ENCODE peak calls at places on chromosomes 13 and 19, in four cellular contexts. One of them, this sample, is unnamed.

GRCh38 chr13:39527961-39528720 is 74.9 kb downstream of the LHFPL6 start:
- DNase-seq in K562: no peak
- DNase-seq in GM12878: no peak
- DNase-seq in H1: no peak
- DNase-seq in this sample: peak; percentile 65

GRCh38 chr19:7373862-7374261 is 25.1 kb downstream of the ARHGEF18 start:
- DNase-seq in K562: no peak
- DNase-seq in GM12878: no peak
- DNase-seq in H1: no peak
- DNase-seq in this sample: no peak

GRCh38 chr19:32195706-32196610 is 149.5 kb upstream of the ZNF507 start:
- DNase-seq in K562: no peak
- DNase-seq in GM12878: no peak
- DNase-seq in H1: peak; percentile 17
- DNase-seq in this sample: no peak

GRCh38 chr19:55857149-55857548 is 20.8 kb downstream of the NLRP4 start:
- DNase-seq in K562: no peak
- DNase-seq in GM12878: peak; percentile 70
- DNase-seq in H1: no peak
- DNase-seq in this sample: no peak

GRCh38 chr19:3471954-3472655 is 8.2 kb downstream of the SMIM24 start:
- DNase-seq in K562: peak; percentile 81
- DNase-seq in GM12878: no peak
- DNase-seq in H1: peak; percentile 86
- DNase-seq in this sample: no peak

GRCh38 chr13:47215741-47216140 is 318.9 kb upstream of the HTR2A start:
- DNase-seq in K562: no peak
- DNase-seq in GM12878: no peak
- DNase-seq in H1: no peak
- DNase-seq in this sample: peak; percentile 1

GRCh38 chr19:15623711-15624318 is 8.8 kb downstream of the CYP4F8 start:
- DNase-seq in K562: peak; percentile 59
- DNase-seq in GM12878: no peak
- DNase-seq in H1: no peak
- DNase-seq in this sample: no peak

GRCh38 chr13:44141213-44141724 is 232.4 kb upstream of the SERP2 start:
- DNase-seq in K562: no peak
- DNase-seq in GM12878: no peak
- DNase-seq in H1: no peak
- DNase-seq in this sample: no peak

GRCh38 chr13:63427170-63427569 is 2011.5 kb upstream of the PCDH20 start:
- DNase-seq in K562: no peak
- DNase-seq in GM12878: no peak
- DNase-seq in H1: no peak
- DNase-seq in this sample: no peak

GRCh38 chr19:35257113-35257461 is 8.3 kb downstream of the LSR start:
- DNase-seq in K562: peak; percentile 5
- DNase-seq in GM12878: no peak
- DNase-seq in H1: no peak
- DNase-seq in this sample: no peak

GRCh38 chr13:21898461-21898860 is 227.6 kb downstream of the FGF9 start:
- DNase-seq in K562: no peak
- DNase-seq in GM12878: no peak
- DNase-seq in H1: no peak
- DNase-seq in this sample: no peak

GRCh38 chr19:47152205-47152604 is 21.6 kb downstream of the SAE1 start:
- DNase-seq in K562: no peak
- DNase-seq in GM12878: no peak
- DNase-seq in H1: no peak
- DNase-seq in this sample: no peak

GRCh38 chr19:42134671-42135070 is 2.4 kb upstream of the POU2F2 start:
- DNase-seq in K562: no peak
- DNase-seq in GM12878: no peak
- DNase-seq in H1: no peak
- DNase-seq in this sample: no peak

GRCh38 chr19:8034178-8034525 is 18.4 kb upstream of the CCL25 start:
- DNase-seq in K562: no peak
- DNase-seq in GM12878: no peak
- DNase-seq in H1: no peak
- DNase-seq in this sample: no peak

GRCh38 chr19:42273407-42274064 is 4.5 kb downstream of the CIC start:
- DNase-seq in K562: no peak
- DNase-seq in GM12878: no peak
- DNase-seq in H1: no peak
- DNase-seq in this sample: no peak

GRCh38 chr19:14768001-14768400 is 10.4 kb downstream of the ADGRE2 start:
- DNase-seq in K562: no peak
- DNase-seq in GM12878: no peak
- DNase-seq in H1: no peak
- DNase-seq in this sample: no peak

GRCh38 chr13:29494520-29494919 is 101.0 kb downstream of the SLC7A1 start:
- DNase-seq in K562: no peak
- DNase-seq in GM12878: no peak
- DNase-seq in H1: no peak
- DNase-seq in this sample: no peak

GRCh38 chr13:20375871-20376270 is 143.8 kb upstream of the GJB6 start:
- DNase-seq in K562: no peak
- DNase-seq in GM12878: no peak
- DNase-seq in H1: no peak
- DNase-seq in this sample: no peak

GRCh38 chr19:48844472-48844871 is 8.2 kb upstream of the HSD17B14 start:
- DNase-seq in K562: peak; percentile 88
- DNase-seq in GM12878: no peak
- DNase-seq in H1: no peak
- DNase-seq in this sample: peak; percentile 70

GRCh38 chr19:30450101-30450500 is 77.9 kb downstream of the ZNF536 start:
- DNase-seq in K562: no peak
- DNase-seq in GM12878: no peak
- DNase-seq in H1: no peak
- DNase-seq in this sample: no peak

GRCh38 chr19:3344608-3345598 is 21.5 kb upstream of the NFIC start:
- DNase-seq in K562: peak; percentile 11
- DNase-seq in GM12878: no peak
- DNase-seq in H1: no peak
- DNase-seq in this sample: no peak

GRCh38 chr19:12975221-12975756 is 5.9 kb downstream of the DAND5 start:
- DNase-seq in K562: peak; percentile 3
- DNase-seq in GM12878: no peak
- DNase-seq in H1: no peak
- DNase-seq in this sample: no peak

GRCh38 chr19:46383846-46384245 is 29.5 kb downstream of the CCDC8 start:
- DNase-seq in K562: no peak
- DNase-seq in GM12878: no peak
- DNase-seq in H1: no peak
- DNase-seq in this sample: no peak

GRCh38 chr19:13797870-13798269 is 2.6 kb downstream of the ZSWIM4 start:
- DNase-seq in K562: no peak
- DNase-seq in GM12878: no peak
- DNase-seq in H1: no peak
- DNase-seq in this sample: no peak

GRCh38 chr13:34066344-34066743 is 248.4 kb downstream of the RFC3 start:
- DNase-seq in K562: no peak
- DNase-seq in GM12878: no peak
- DNase-seq in H1: no peak
- DNase-seq in this sample: no peak

GRCh38 chr19:36973844-36974195 is 57.7 kb downstream of the ZNF568 start:
- DNase-seq in K562: no peak
- DNase-seq in GM12878: no peak
- DNase-seq in H1: no peak
- DNase-seq in this sample: no peak

GRCh38 chr13:102003848-102004570 is 397.8 kb downstream of the FGF14 start:
- DNase-seq in K562: no peak
- DNase-seq in GM12878: no peak
- DNase-seq in H1: no peak
- DNase-seq in this sample: no peak

GRCh38 chr19:39110263-39110967 is 15.2 kb upstream of the PAK4 start:
- DNase-seq in K562: peak; percentile 70
- DNase-seq in GM12878: no peak
- DNase-seq in H1: peak; percentile 92
- DNase-seq in this sample: peak; percentile 95

GRCh38 chr13:28631792-28632191 is 27.1 kb upstream of the POMP start:
- DNase-seq in K562: no peak
- DNase-seq in GM12878: no peak
- DNase-seq in H1: no peak
- DNase-seq in this sample: no peak

GRCh38 chr19:8630796-8631424 is 477 bp downstream of the NFILZ start:
- DNase-seq in K562: no peak
- DNase-seq in GM12878: no peak
- DNase-seq in H1: no peak
- DNase-seq in this sample: no peak

GRCh38 chr13:99308481-99309087 is 1.4 kb upstream of the GPR183 start:
- DNase-seq in K562: no peak
- DNase-seq in GM12878: no peak
- DNase-seq in H1: no peak
- DNase-seq in this sample: no peak

GRCh38 chr19:42280761-42281174 is 11.7 kb downstream of the CIC start:
- DNase-seq in K562: peak; percentile 69
- DNase-seq in GM12878: no peak
- DNase-seq in H1: no peak
- DNase-seq in this sample: no peak

GRCh38 chr19:48966541-48967345 is 1.6 kb downstream of the FTL start:
- DNase-seq in K562: no peak
- DNase-seq in GM12878: no peak
- DNase-seq in H1: no peak
- DNase-seq in this sample: no peak

GRCh38 chr19:57110592-57111328 is 9.0 kb upstream of the USP29 start:
- DNase-seq in K562: no peak
- DNase-seq in GM12878: no peak
- DNase-seq in H1: no peak
- DNase-seq in this sample: no peak

GRCh38 chr13:106357198-106357597 is 178.3 kb downstream of the EFNB2 start:
- DNase-seq in K562: no peak
- DNase-seq in GM12878: no peak
- DNase-seq in H1: no peak
- DNase-seq in this sample: no peak

GRCh38 chr19:35318679-35319448 is 10.1 kb upstream of the CD22 start:
- DNase-seq in K562: peak; percentile 50
- DNase-seq in GM12878: no peak
- DNase-seq in H1: no peak
- DNase-seq in this sample: peak; percentile 84

GRCh38 chr19:55146078-55146647 is 2.8 kb downstream of the TNNT1 start:
- DNase-seq in K562: peak; percentile 88
- DNase-seq in GM12878: no peak
- DNase-seq in H1: peak; percentile 80
- DNase-seq in this sample: peak; percentile 85

GRCh38 chr13:44438234-44438579 is 64.6 kb downstream of the SERP2 start:
- DNase-seq in K562: no peak
- DNase-seq in GM12878: no peak
- DNase-seq in H1: no peak
- DNase-seq in this sample: no peak

GRCh38 chr19:35901055-35901644 is 810 bp upstream of the NFKBID start:
- DNase-seq in K562: no peak
- DNase-seq in GM12878: no peak
- DNase-seq in H1: no peak
- DNase-seq in this sample: no peak

GRCh38 chr13:111790621-111791020 is 276.3 kb upstream of the SOX1 start:
- DNase-seq in K562: no peak
- DNase-seq in GM12878: no peak
- DNase-seq in H1: peak; percentile 2
- DNase-seq in this sample: no peak
- TF ChIP-seq HDAC2 in K562: no peak
- TF ChIP-seq HDAC2 in GM12878: no peak
- TF ChIP-seq HDAC2 in H1: no peak
- TF ChIP-seq HDAC2 in this sample: no peak

GRCh38 chr19:4811328-4812131 is 20.0 kb downstream of the TICAM1 start:
- DNase-seq in K562: peak; percentile 75
- DNase-seq in GM12878: no peak
- DNase-seq in H1: peak; percentile 99
- DNase-seq in this sample: peak; percentile 75
- TF ChIP-seq HDAC2 in K562: peak; percentile 89
- TF ChIP-seq HDAC2 in GM12878: no peak
- TF ChIP-seq HDAC2 in H1: peak; percentile 94
- TF ChIP-seq HDAC2 in this sample: no peak

GRCh38 chr13:110447058-110447511 is 114.4 kb downstream of the RAB20 start:
- DNase-seq in K562: no peak
- DNase-seq in GM12878: peak; percentile 52
- DNase-seq in H1: no peak
- DNase-seq in this sample: no peak
- TF ChIP-seq HDAC2 in K562: no peak
- TF ChIP-seq HDAC2 in GM12878: no peak
- TF ChIP-seq HDAC2 in H1: no peak
- TF ChIP-seq HDAC2 in this sample: no peak

GRCh38 chr19:1172353-1173159 is 1.5 kb downstream of the SBNO2 start:
- DNase-seq in K562: no peak
- DNase-seq in GM12878: no peak
- DNase-seq in H1: no peak
- DNase-seq in this sample: no peak
- TF ChIP-seq HDAC2 in K562: no peak
- TF ChIP-seq HDAC2 in GM12878: no peak
- TF ChIP-seq HDAC2 in H1: no peak
- TF ChIP-seq HDAC2 in this sample: no peak

GRCh38 chr19:5025027-5025426 is 56.1 kb downstream of the KDM4B start:
- DNase-seq in K562: no peak
- DNase-seq in GM12878: no peak
- DNase-seq in H1: no peak
- DNase-seq in this sample: no peak
- TF ChIP-seq HDAC2 in K562: no peak
- TF ChIP-seq HDAC2 in GM12878: no peak
- TF ChIP-seq HDAC2 in H1: no peak
- TF ChIP-seq HDAC2 in this sample: no peak

GRCh38 chr13:80665792-80666333 is 324.9 kb upstream of the SPRY2 start:
- DNase-seq in K562: no peak
- DNase-seq in GM12878: no peak
- DNase-seq in H1: no peak
- DNase-seq in this sample: no peak

GRCh38 chr13:80668452-80668851 is 327.5 kb upstream of the SPRY2 start:
- DNase-seq in K562: no peak
- DNase-seq in GM12878: no peak
- DNase-seq in H1: no peak
- DNase-seq in this sample: no peak

GRCh38 chr13:80663788-80664187 is 322.9 kb upstream of the SPRY2 start:
- DNase-seq in K562: no peak
- DNase-seq in GM12878: no peak
- DNase-seq in H1: no peak
- DNase-seq in this sample: no peak

GRCh38 chr13:80666782-80667537 is 326.0 kb upstream of the SPRY2 start:
- DNase-seq in K562: no peak
- DNase-seq in GM12878: no peak
- DNase-seq in H1: no peak
- DNase-seq in this sample: no peak

GRCh38 chr13:80664930-80665329 is 324.0 kb upstream of the SPRY2 start:
- DNase-seq in K562: no peak
- DNase-seq in GM12878: no peak
- DNase-seq in H1: no peak
- DNase-seq in this sample: no peak
- TF ChIP-seq HDAC2 in K562: no peak
- TF ChIP-seq HDAC2 in GM12878: no peak
- TF ChIP-seq HDAC2 in H1: no peak
- TF ChIP-seq HDAC2 in this sample: no peak

GRCh38 chr19:11017275-11018035 is 56.6 kb downstream of the SMARCA4 start:
- DNase-seq in K562: no peak
- DNase-seq in GM12878: no peak
- DNase-seq in H1: no peak
- DNase-seq in this sample: no peak
- TF ChIP-seq HDAC2 in K562: no peak
- TF ChIP-seq HDAC2 in GM12878: no peak
- TF ChIP-seq HDAC2 in H1: no peak
- TF ChIP-seq HDAC2 in this sample: no peak

GRCh38 chr19:50896591-50897190 is 14.5 kb downstream of the KLK4 start:
- DNase-seq in K562: peak; percentile 59
- DNase-seq in GM12878: peak; percentile 100
- DNase-seq in H1: no peak
- DNase-seq in this sample: peak; percentile 67
- TF ChIP-seq HDAC2 in K562: no peak
- TF ChIP-seq HDAC2 in GM12878: no peak
- TF ChIP-seq HDAC2 in H1: no peak
- TF ChIP-seq HDAC2 in this sample: no peak

This sample was measured in A549.